ENCODE peak calls at places on chromosome 12, in four cellular contexts. R, W, V and X are unnamed samples.

GRCh38 chr12:89126712-89127111 is 225.6 kb downstream of the DUSP6 start:
- DNase-seq in V (no peak), R (no peak), W (no peak), X (no peak)

GRCh38 chr12:129372348-129372747 is 519.1 kb downstream of the GLT1D1 start:
- DNase-seq in R (no peak), W (no peak), V (no peak), X (no peak)

GRCh38 chr12:124213606-124214347 is 81.1 kb upstream of the RFLNA start:
- DNase-seq in V (no peak), W (no peak), R (no peak), X (no peak)

GRCh38 chr12:124428792-124429281 is 133.9 kb downstream of the RFLNA start:
- DNase-seq in R (no peak), V (no peak), W (no peak), X (peak)

GRCh38 chr12:109888179-109889020 is 8.1 kb upstream of the GLTP start:
- DNase-seq in R (peak), W (peak), V (no peak), X (no peak)

GRCh38 chr12:93624595-93625294 is 52.3 kb downstream of the SOCS2 start:
- DNase-seq in V (peak), R (peak), W (peak), X (no peak)

GRCh38 chr12:49925433-49926194 is 21.9 kb upstream of the FAIM2 start:
- DNase-seq in W (no peak), R (no peak), V (no peak), X (no peak)

GRCh38 chr12:68508536-68509050 is 102.1 kb upstream of the RAP1B start:
- DNase-seq in R (no peak), V (no peak), W (no peak), X (no peak)

GRCh38 chr12:11756022-11756421 is 106.5 kb downstream of the ETV6 start:
- DNase-seq in W (no peak), R (no peak), V (no peak), X (no peak)

GRCh38 chr12:109818900-109819500 is 14.2 kb downstream of the TRPV4 start:
- DNase-seq in R (peak), W (no peak), V (peak), X (no peak)

GRCh38 chr12:96501139-96501741 is 11.9 kb downstream of the CFAP54 start:
- DNase-seq in W (peak), R (peak), V (peak), X (peak)

GRCh38 chr12:9347328-9348127 is 139.3 kb upstream of the PZP start:
- DNase-seq in R (no peak), W (no peak), V (no peak), X (no peak)

GRCh38 chr12:94359761-94360160 is 99.9 kb downstream of the CEP83 start:
- DNase-seq in V (no peak), R (no peak), W (no peak), X (no peak)

GRCh38 chr12:124694250-124694649 is 126.8 kb upstream of the NCOR2 start:
- DNase-seq in R (no peak), V (no peak), W (no peak), X (no peak)

GRCh38 chr12:46332260-46332659 is 40.3 kb downstream of the SLC38A2 start:
- DNase-seq in W (no peak), V (peak), R (peak), X (no peak)

GRCh38 chr12:94805749-94806148 is 155.4 kb upstream of the TMCC3 start:
- DNase-seq in V (no peak), R (no peak), W (no peak), X (no peak)

GRCh38 chr12:58819345-58819744 is 101.0 kb downstream of the LRIG3 start:
- DNase-seq in V (peak), R (no peak), W (no peak), X (no peak)

GRCh38 chr12:44889162-44889561 is 13.0 kb upstream of the NELL2 start:
- DNase-seq in W (no peak), R (no peak), V (no peak), X (no peak)

GRCh38 chr12:75721790-75722189 is 210.4 kb upstream of the KRR1 start:
- DNase-seq in W (no peak), V (no peak), R (no peak), X (no peak)

GRCh38 chr12:11650279-11650696 is 814 bp downstream of the ETV6 start:
- DNase-seq in W (no peak), V (no peak), R (no peak), X (peak)

GRCh38 chr12:50949801-50950302 is 2.5 kb upstream of the HIGD1C start:
- DNase-seq in R (no peak), W (no peak), V (no peak), X (no peak)

DNA sequence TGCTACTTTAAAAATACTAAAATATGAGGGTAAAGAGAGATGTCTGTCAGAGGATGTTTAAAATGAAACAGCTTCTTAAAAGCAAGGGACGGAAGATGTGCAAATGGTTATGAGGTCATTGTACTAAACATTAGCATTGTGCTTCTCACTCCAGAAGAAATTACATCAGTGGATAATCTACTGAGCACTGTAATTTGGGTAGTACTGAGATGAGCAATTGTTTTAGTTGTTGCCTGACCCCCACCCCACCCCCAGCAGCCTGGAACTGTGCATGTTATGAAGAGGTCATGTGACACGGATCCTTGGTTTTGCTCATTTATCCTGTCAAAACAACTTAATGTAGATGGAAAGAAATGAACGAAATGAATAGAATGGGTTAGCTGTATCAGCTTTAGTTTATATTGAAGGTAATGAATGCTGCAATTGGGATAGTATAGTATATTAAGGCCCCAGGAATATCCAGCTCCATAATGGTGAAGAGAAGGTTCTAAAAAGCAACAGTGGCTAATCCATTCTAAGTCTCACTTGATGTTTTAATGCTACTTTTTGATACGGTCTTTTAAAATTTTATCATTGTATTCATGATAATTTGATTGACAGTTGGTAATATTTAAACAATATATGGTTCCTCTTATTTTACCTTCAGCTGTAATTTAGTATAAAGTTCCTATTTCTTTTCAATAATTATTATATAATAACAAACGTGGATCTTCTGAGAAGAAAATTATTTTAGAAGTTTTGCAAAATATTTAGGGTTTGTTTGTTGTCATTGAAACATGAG is 58.4 kb downstream of the WNK1 start:
- DNase-seq in R (no peak), W (no peak), V (no peak), X (no peak)
- TF ChIP-seq PBX3 in R (no peak), W (no peak), V (no peak), X (no peak)

GRCh38 chr12:56682323-56682722 is 5.8 kb downstream of the PTGES3 start:
- DNase-seq in V (no peak), W (no peak), R (no peak), X (no peak)
- TF ChIP-seq RAD21 in V (no peak), W (no peak), R (no peak), X (no peak)

GRCh38 chr12:12889701-12890100 is 1.7 kb upstream of the GPRC5A start:
- DNase-seq in V (no peak), R (no peak), W (no peak), X (no peak)
- TF ChIP-seq PBX3 in V (no peak), R (no peak), W (no peak), X (no peak)

DNA sequence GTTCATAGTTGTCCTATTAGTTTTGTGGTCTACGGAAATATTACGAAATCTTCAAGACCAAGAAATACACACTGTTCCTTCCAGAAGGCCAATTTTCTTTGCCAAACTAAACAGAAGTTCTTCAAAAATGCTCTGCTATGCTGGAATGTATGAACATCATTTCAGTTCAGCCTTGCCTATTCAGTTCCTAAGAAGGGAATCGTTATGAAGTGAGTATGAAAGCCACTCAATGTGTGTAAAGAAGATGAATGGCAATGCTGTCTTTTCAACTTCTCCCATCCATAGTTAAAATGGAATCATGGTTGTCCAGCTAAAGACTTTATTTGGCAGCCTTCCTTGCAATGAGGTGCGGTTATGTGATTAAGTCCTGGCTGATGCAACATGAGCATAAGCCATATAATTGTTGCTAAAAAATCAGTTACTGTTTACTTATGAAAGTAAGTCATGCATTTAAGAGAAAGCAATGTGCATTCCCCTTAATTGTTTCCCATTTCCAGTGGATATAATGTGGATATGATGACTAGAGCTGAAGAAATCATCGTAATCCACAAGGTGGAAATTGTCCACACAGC is 73.8 kb upstream of the PTPRR start:
- DNase-seq in V (no peak), W (no peak), R (no peak), X (no peak)
- TF ChIP-seq RAD21 in V (no peak), W (no peak), R (no peak), X (no peak)

GRCh38 chr12:6526766-6527525 is 7.4 kb upstream of the GAPDH start:
- DNase-seq in W (no peak), R (no peak), V (no peak), X (no peak)

GRCh38 chr12:6526201-6526600 is 8.1 kb upstream of the GAPDH start:
- DNase-seq in W (no peak), R (no peak), V (no peak), X (no peak)

GRCh38 chr12:6523708-6524107 is 10.6 kb upstream of the GAPDH start:
- DNase-seq in V (no peak), W (no peak), R (no peak), X (no peak)

GRCh38 chr12:6522193-6522592 is 12.1 kb upstream of the GAPDH start:
- DNase-seq in V (no peak), W (no peak), R (no peak), X (no peak)

GRCh38 chr12:6524648-6525047 is 9.7 kb upstream of the GAPDH start:
- DNase-seq in W (no peak), V (no peak), R (no peak), X (no peak)
- TF ChIP-seq PBX3 in W (no peak), V (no peak), R (no peak), X (no peak)

DNA sequence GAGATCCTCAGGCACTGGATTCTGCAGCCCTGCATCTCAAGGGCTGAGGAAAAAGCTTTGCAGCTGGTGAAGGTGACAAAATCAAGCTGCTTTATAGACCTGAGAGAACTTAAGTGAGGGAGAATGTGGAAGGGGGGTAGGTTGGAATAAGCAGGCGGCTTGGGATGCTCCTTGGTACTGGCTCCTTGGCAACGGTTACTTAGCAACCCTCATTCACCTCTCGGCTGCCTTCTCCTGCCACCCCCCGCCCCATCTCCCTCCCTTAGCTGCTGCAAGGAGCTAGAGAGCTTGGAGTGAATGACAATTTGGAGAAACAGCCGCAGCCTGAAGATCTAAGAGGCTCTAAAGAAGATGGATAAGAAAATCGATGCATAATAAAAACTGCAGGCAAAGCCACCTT is 44.1 kb upstream of the CISTR start:
- DNase-seq in V (no peak), R (no peak), W (no peak), X (no peak)
- TF ChIP-seq RAD21 in V (no peak), R (no peak), W (no peak), X (no peak)

GRCh38 chr12:127070512-127071157 is 1196.3 kb upstream of the TMEM132C start:
- DNase-seq in V (no peak), W (no peak), R (no peak), X (no peak)
- TF ChIP-seq PBX3 in V (no peak), W (no peak), R (no peak), X (no peak)

DNA sequence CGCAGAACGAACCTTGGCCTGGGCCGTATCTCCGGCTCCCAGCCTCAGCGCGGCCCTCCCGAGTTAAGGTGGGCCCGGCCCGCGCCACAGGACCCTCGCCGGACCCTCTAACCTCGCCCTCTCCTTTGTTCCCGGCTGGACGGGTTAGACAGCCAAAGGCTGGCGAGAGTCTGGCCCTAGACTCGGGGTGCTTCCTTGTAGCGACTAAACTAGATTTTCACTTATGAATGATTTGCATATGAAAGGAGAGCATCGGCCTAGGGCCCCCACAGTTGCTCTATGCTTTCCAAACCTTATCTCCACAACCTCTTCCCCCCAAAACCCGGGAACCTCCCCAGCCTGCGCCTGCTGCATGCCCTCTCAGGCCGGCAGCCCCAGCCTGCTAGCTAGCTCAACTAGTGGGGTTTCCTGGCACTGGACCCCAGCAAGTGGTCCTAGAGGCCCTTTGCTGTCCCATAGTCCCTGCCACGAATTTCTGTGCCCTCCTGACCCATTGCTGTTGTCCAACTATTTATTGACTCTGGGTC is 2.0 kb downstream of the HOXC5 start:
- DNase-seq in V (no peak), W (no peak), R (no peak), X (no peak)
- TF ChIP-seq RAD21 in V (no peak), W (no peak), R (no peak), X (no peak)